ENCODE peak calls at places on chromosomes 4 and X, in four cellular contexts. A, R, V and C are unnamed samples.

GRCh38 chrX:147891886-147892285 is 19.8 kb upstream of the FMR1 start:
- DNase-seq in A (no peak), R (no peak), V (no peak), C (no peak)

GRCh38 chr4:114597410-114598115 is 1.0 kb upstream of the UGT8 start:
- DNase-seq in A (no peak), R (no peak), V (no peak), C (no peak)

GRCh38 chrX:34778961-34779360 is 121.9 kb upstream of the TMEM47 start:
- DNase-seq in A (no peak), R (no peak), V (no peak), C (no peak)

GRCh38 chrX:151359931-151360871 is 36.8 kb upstream of the VMA21 start:
- DNase-seq in A (peak; percentile 31), R (peak; percentile 0), V (no peak), C (peak; percentile 79)

GRCh38 chr4:115664285-115664684 is 550.9 kb upstream of the NDST4 start:
- DNase-seq in A (no peak), R (no peak), V (no peak), C (no peak)

GRCh38 chrX:39480966-39481365 is 616.8 kb downstream of the BCOR start:
- DNase-seq in A (no peak), R (no peak), V (no peak), C (no peak)

GRCh38 chr4:3821580-3822229 is 55.5 kb downstream of the ADRA2C start:
- DNase-seq in A (no peak), R (no peak), V (no peak), C (no peak)

GRCh38 chr4:1983846-1984405 is 24.8 kb downstream of the NELFA start:
- DNase-seq in A (no peak), R (no peak), V (no peak), C (no peak)

GRCh38 chrX:39112143-39112542 is 310.9 kb downstream of the MID1IP1 start:
- DNase-seq in A (no peak), R (no peak), V (no peak), C (no peak)

GRCh38 chrX:81291996-81292395 is 90.1 kb downstream of the SH3BGRL start:
- DNase-seq in A (no peak), R (no peak), V (no peak), C (no peak)

GRCh38 chr4:118265312-118266144 is 87.3 kb downstream of the PRSS12 start:
- DNase-seq in A (no peak), R (peak; percentile 7), V (no peak), C (no peak)

GRCh38 chrX:68837119-68837518 is 8.3 kb downstream of the EFNB1 start:
- DNase-seq in A (no peak), R (no peak), V (no peak), C (no peak)

GRCh38 chr4:75598390-75598789 is 31.9 kb downstream of the CDKL2 start:
- DNase-seq in A (peak; percentile 16), R (no peak), V (no peak), C (no peak)

DNA sequence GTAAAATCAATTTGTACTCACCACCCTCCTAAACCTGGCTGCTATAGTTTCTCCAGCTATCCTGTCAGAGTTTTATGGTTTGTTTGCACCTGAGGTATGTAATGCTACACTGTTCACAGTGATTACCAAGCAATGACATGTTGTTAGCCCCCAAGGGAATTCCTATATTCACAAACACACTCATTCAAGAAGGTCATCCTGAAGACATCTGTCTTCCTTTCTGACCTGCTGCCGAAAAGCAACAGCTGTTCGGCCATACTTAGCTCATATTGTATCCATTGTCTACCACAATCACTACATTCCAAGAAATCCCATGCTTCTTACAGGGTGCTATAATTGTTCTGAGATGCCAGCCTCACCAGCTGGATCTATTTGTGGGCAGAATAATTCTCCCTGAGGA is 160.1 kb upstream of the GYPA start:
- DNase-seq in A (no peak), R (no peak), V (no peak), C (no peak)
- TF ChIP-seq HDAC6 in A (no peak), R (no peak), V (no peak), C (no peak)

GRCh38 chr4:55600640-55601039 is 8.6 kb upstream of the PDCL2 start:
- DNase-seq in A (no peak), R (no peak), V (no peak), C (no peak)

GRCh38 chr4:55609393-55609821 is 17.4 kb upstream of the PDCL2 start:
- DNase-seq in A (no peak), R (no peak), V (no peak), C (no peak)

GRCh38 chr4:55608591-55608990 is 16.5 kb upstream of the PDCL2 start:
- DNase-seq in A (no peak), R (no peak), V (no peak), C (no peak)

DNA sequence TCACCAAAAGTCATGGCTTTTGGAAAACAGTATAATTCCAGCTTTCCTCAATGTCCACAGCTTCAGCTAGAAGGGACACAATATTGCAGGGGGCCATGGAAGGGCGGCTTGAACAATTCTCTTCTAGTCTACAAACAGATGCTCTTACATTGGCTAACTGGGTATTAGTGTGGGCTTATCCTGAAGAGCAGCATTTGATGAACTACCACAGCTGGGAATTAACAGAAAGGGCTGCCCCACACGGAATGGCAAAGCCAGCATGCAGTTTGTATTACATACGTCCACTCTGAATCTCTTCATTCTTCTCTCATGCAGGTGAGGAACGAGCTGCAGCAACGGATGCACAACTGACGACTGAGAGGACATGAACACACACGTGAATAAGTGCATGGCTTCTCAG is 13.0 kb upstream of the PDCL2 start:
- DNase-seq in A (no peak), R (no peak), V (no peak), C (no peak)
- TF ChIP-seq EZH2 in A (no peak), R (no peak), V (no peak), C (no peak)

GRCh38 chr4:43234626-43235025 is 342.1 kb downstream of the GRXCR1 start:
- DNase-seq in A (no peak), R (no peak), V (no peak), C (no peak)

GRCh38 chr4:43242611-43243010 is 350.1 kb downstream of the GRXCR1 start:
- DNase-seq in A (no peak), R (no peak), V (no peak), C (no peak)

GRCh38 chr4:43238556-43238955 is 346.0 kb downstream of the GRXCR1 start:
- DNase-seq in A (no peak), R (no peak), V (no peak), C (no peak)

GRCh38 chr4:43241104-43241503 is 348.6 kb downstream of the GRXCR1 start:
- DNase-seq in A (no peak), R (no peak), V (no peak), C (no peak)

GRCh38 chr4:43238018-43238417 is 345.5 kb downstream of the GRXCR1 start:
- DNase-seq in A (no peak), R (no peak), V (no peak), C (no peak)
- TF ChIP-seq HDAC6 in A (no peak), R (no peak), V (no peak), C (no peak)

GRCh38 chr4:150123982-150124670 is 45.9 kb downstream of the DCLK2 start:
- DNase-seq in A (no peak), R (no peak), V (no peak), C (no peak)
- TF ChIP-seq EZH2 in A (no peak), R (no peak), V (no peak), C (no peak)

DNA sequence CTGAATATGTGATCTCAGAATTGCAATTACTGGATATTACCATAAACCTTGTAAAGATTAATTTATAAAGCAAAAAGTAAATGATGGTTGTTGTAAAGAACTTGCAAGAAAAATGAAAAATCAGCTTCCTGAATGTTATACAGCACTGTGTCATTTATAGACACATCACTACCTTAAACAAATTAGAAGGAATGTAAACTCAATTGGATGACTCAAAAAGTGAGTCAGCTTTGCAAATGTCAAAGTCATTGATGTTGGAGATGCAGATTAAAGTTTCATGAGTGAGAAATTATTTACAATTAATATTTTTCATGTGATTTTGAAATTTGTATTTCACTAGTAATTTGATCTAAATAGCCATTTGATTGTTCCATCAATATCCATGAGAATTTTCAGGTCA is 193.2 kb downstream of the RAPGEF2 start:
- DNase-seq in A (no peak), R (peak; percentile 22), V (no peak), C (no peak)
- TF ChIP-seq HDAC6 in A (no peak), R (no peak), V (no peak), C (no peak)

GRCh38 chr4:6198768-6199343 is 1.5 kb downstream of the JAKMIP1 start:
- DNase-seq in A (no peak), R (no peak), V (no peak), C (peak; percentile 82)

GRCh38 chr4:6200922-6201362 is 593 bp upstream of the JAKMIP1 start:
- DNase-seq in A (no peak), R (peak; percentile 34), V (no peak), C (no peak)

GRCh38 chr4:6200011-6200921 is at the start of gene JAKMIP1:
- DNase-seq in A (peak; percentile 99), R (peak; percentile 25), V (no peak), C (peak; percentile 98)

GRCh38 chr4:6198278-6198677 is 2.1 kb downstream of the JAKMIP1 start:
- DNase-seq in A (no peak), R (no peak), V (no peak), C (no peak)

DNA sequence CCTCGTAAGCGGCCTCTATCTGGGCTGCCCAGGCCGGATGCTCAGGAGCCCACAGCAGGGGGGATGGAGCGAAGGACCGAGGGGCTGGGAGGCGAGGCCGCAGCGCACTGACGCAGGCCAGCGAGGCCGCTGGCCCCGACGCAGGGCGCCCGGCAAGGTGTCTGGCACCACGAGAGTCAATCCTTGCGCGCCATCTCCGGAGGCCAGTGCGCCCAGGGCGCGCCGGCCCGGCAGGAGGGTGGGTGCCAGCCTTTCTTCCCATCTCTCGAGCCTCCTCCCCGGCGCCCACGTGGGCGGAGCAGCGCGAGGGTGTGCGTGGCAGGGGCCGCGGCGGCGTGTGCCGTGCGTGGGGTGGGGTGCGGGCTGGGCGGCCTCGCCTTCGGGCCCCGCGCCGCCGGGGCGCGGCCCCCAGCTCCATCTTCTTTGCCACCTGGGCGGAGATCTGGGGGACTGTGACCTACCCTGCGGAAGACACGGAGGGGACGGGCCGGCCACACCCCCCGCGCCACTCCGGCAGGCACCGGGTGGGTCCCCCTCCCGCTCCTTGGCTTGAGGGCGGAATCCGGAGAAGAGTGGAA is 916 bp downstream of the JAKMIP1 start:
- DNase-seq in A (no peak), R (no peak), V (no peak), C (peak; percentile 81)
- TF ChIP-seq EZH2 in A (no peak), R (no peak), V (no peak), C (no peak)

GRCh38 chr4:94515365-94515764 is 63.6 kb downstream of the PDLIM5 start:
- DNase-seq in A (no peak), R (no peak), V (no peak), C (no peak)

GRCh38 chr4:94519019-94519418 is 67.3 kb downstream of the PDLIM5 start:
- DNase-seq in A (no peak), R (no peak), V (no peak), C (no peak)

GRCh38 chr4:94517492-94517891 is 65.8 kb downstream of the PDLIM5 start:
- DNase-seq in A (no peak), R (no peak), V (no peak), C (no peak)

GRCh38 chr4:94516999-94517398 is 65.3 kb downstream of the PDLIM5 start:
- DNase-seq in A (peak; percentile 37), R (no peak), V (no peak), C (no peak)

GRCh38 chr4:94516067-94516466 is 64.3 kb downstream of the PDLIM5 start:
- DNase-seq in A (no peak), R (peak; percentile 76), V (no peak), C (no peak)
- TF ChIP-seq HDAC6 in A (no peak), R (no peak), V (no peak), C (no peak)